ENCODE peak calls at places on chromosome 2, in four cellular contexts. W is tibial nerve, M is heart left ventricle, A is progenitor cell of endocrine pancreas. B is an unnamed sample.

GRCh38 chr2:138742446-138743057 is 37.6 kb downstream of the NXPH2 start:
- DNase-seq in M (no peak), W (no peak), A (no peak), B (no peak)

GRCh38 chr2:199471443-199472057 is 13.8 kb upstream of the SATB2 start:
- DNase-seq in M (peak), W (no peak), A (peak), B (peak)

GRCh38 chr2:230503798-230504197 is 87.8 kb downstream of the SP100 start:
- DNase-seq in W (no peak), M (no peak), A (no peak), B (no peak)

GRCh38 chr2:76257802-76258201 is 547.1 kb upstream of the GCFC2 start:
- DNase-seq in W (no peak), M (no peak), A (no peak), B (no peak)

GRCh38 chr2:118940486-118941120 is 1.4 kb upstream of the MARCO start:
- DNase-seq in W (no peak), A (no peak), M (peak), B (no peak)

GRCh38 chr2:102621630-102622029 is 2.3 kb downstream of the SLC9A2 start:
- DNase-seq in W (no peak), M (no peak), A (no peak), B (no peak)

GRCh38 chr2:98936133-98936916 is at the start of gene CRACDL:
- DNase-seq in M (no peak), A (no peak), W (no peak), B (no peak)

GRCh38 chr2:111188681-111189080 is 68.0 kb downstream of the BCL2L11 start:
- DNase-seq in A (no peak), M (no peak), W (no peak), B (peak)

GRCh38 chr2:200225943-200226342 is 80.5 kb upstream of the SPATS2L start:
- DNase-seq in W (no peak), A (no peak), M (no peak), B (no peak)

GRCh38 chr2:101330253-101330921 is 21.9 kb upstream of the RNF149 start:
- DNase-seq in A (no peak), M (peak), W (peak), B (no peak)

GRCh38 chr2:44746856-44747612 is 194.5 kb upstream of the SIX3 start:
- DNase-seq in A (no peak), W (no peak), M (no peak), B (no peak)

GRCh38 chr2:102950547-102950946 is 188.7 kb downstream of the TMEM182 start:
- DNase-seq in W (no peak), A (no peak), M (no peak), B (no peak)

GRCh38 chr2:224350703-224351102 is 51.2 kb downstream of the FAM124B start:
- DNase-seq in M (no peak), W (no peak), A (no peak), B (no peak)

GRCh38 chr2:223993634-223994232 is 36.5 kb downstream of the MRPL44 start:
- DNase-seq in M (peak), W (peak), A (peak), B (peak)

GRCh38 chr2:142533083-142533482 is 344.4 kb upstream of the KYNU start:
- DNase-seq in M (no peak), A (no peak), W (no peak), B (no peak)

GRCh38 chr2:42965196-42965595 is 172.8 kb upstream of the HAAO start:
- DNase-seq in W (no peak), A (no peak), M (no peak), B (no peak)

GRCh38 chr2:45009928-45010705 is 865 bp upstream of the SIX2 start:
- DNase-seq in A (no peak), M (peak), W (peak), B (no peak)

GRCh38 chr2:47905454-47906260 is 641 bp downstream of the FBXO11 start:
- DNase-seq in M (peak), W (peak), A (peak), B (peak)

GRCh38 chr2:69789129-69789528 is 40.3 kb upstream of the GMCL1 start:
- DNase-seq in A (no peak), M (no peak), W (no peak), B (no peak)

GRCh38 chr2:39158351-39158750 is 37.5 kb upstream of the SOS1 start:
- DNase-seq in W (no peak), A (no peak), M (no peak), B (no peak)

GRCh38 chr2:54640834-54641540 is 82.5 kb upstream of the EML6 start:
- DNase-seq in M (no peak), A (no peak), W (no peak), B (no peak)

DNA sequence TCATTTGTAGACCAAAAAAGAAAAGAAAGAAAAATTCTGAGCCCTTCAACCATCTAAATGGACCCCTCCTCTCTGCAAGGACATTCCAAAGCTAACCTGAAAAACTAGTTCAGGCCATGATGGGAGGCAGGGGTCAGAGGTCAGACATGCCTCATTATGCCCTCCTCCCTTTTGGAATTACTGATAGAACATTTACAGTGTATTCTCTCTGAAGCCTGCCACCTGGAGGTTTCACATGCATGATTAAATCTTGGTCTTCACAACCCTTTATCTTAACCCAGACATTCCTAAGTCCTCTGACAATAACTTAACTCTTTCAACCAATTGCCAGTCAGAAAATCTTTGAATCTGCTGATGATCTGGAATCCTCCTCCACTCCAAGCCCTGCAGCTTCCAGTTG is 86.0 kb downstream of the SPP2 start:
- DNase-seq in M (no peak), W (no peak), A (no peak), B (no peak)
- TF ChIP-seq CTCF in M (no peak), W (no peak), A (no peak), B (no peak)

DNA sequence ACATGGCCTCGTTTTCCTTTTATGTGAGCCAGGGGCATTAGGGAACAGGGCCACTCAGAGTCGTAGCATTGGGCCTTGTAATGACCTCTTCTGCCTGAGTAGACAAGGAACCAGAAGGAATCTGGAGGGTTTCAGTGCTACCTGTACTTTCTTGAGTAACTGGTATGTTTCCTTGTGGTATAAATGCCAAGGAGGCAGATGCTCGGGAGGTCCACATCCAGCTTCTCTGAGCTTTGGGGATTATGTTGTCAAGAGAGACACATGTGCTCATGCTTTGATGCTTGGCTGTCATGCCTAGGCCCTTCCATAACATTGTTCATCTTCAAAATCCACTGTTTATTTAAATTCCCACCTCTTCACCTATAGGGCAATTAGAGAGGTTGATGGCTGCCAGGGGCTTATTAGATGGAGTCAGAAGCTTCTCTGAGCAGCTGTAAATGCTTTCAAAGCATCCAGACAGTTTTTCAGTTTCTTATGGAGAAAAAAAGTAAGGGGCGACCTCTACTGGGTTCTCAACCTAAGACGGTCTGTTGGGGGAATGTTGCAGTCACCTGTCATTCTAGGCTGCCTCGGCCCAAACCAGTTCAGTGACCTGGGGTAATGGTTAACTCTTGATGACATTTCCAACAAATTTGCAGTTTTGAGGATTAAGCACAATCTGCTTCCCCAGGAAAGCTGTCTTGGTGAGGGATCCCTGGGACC is 26.5 kb downstream of the FOSL2 start:
- DNase-seq in M (no peak), W (no peak), A (no peak), B (no peak)
- TF ChIP-seq CTCF in M (no peak), W (no peak), A (peak), B (no peak)

GRCh38 chr2:74572178-74572925 is 17.8 kb downstream of the DOK1 start:
- DNase-seq in A (no peak), W (no peak), M (no peak), B (no peak)
- TF ChIP-seq CTCF in A (no peak), W (no peak), M (no peak), B (no peak)

GRCh38 chr2:61017556-61018318 is at the start of the genes PEX13 and PUS10:
- DNase-seq in M (peak), W (peak), A (peak), B (peak)
- TF ChIP-seq CTCF in M (no peak), W (no peak), A (no peak), B (no peak)

GRCh38 chr2:228690681-228691080 is 509.2 kb upstream of the SPHKAP start:
- DNase-seq in M (no peak), W (no peak), A (no peak), B (no peak)

GRCh38 chr2:228688007-228688645 is 506.6 kb upstream of the SPHKAP start:
- DNase-seq in M (no peak), W (no peak), A (no peak), B (no peak)

DNA sequence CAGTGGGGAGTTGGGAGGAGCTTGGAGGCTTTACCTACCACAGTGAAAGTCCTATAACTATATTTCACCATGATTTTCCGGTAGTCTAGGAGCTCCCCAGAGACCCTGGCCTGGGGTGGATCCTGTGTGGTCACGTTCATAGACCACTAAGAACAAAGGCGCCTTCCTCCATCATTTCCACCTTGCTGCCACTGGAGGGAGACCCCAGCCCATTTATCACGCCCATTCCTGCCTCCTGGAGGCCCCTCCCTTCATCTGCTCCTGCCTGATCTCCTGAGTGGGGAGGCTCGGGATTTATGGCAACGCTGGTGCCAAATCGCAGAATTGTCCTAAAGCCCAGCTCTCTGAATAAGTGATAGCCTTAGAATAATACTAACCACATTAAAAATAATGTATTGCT is 507.6 kb upstream of the SPHKAP start:
- DNase-seq in M (no peak), W (no peak), A (peak), B (peak)
- TF ChIP-seq CTCF in M (no peak), W (no peak), A (peak), B (peak)

GRCh38 chr2:174573621-174574081 is 24.0 kb downstream of the WIPF1 start:
- DNase-seq in M (no peak), W (no peak), A (no peak), B (no peak)
- TF ChIP-seq CTCF in M (no peak), W (no peak), A (no peak), B (no peak)

DNA sequence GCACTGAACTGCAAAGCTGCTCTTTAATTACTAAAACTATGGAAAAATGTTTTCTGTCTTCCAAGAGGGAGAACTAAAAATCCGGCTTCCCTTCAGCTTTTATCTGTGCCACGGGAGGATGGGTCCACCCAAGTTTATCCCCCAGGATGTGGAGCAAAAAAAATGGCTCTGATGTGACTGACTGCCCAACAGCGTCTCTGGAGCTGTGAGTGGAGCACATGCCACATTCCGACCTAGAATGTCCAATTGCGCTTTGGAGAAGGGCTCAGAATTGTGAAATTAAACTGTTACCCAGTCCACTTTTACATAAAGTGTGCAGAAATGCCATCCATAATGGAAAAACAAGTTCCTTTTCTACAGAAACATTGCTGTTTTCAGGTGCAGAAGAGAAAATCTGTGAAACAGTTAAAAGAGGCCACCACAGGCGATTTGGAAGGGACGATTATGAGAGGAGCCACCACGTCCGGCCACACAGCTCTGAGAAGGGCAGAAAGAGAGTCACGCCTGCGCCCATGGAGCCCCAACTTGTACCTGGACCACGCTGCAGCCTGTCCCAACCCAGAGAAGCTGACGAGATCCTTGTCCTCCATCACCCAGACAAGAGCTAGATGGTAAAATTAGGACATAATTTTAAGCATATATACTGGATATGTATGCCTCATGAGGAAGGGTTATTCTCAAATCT is 99.9 kb upstream of the TPO start:
- DNase-seq in M (no peak), A (no peak), W (no peak), B (no peak)
- TF ChIP-seq CTCF in M (no peak), A (no peak), W (no peak), B (no peak)

B was measured in mesothelial cell of epicardium.